ENCODE peak calls at places on chromosomes 11 and 22, in nine cellular contexts. C is activated CD4-positive, alpha-beta T cell treated with anti-CD3 and anti-CD28 coated beads for 24 hours; N is central memory CD4-positive, alpha-beta T cell; U is T1000; Z is Right ventricle myocardium superior; A is AG04450; Q is SK-MEL-5; J is GDM1; I is heart right ventricle. K is an unnamed sample.

GRCh38 chr11:30960387-30960992 is 374.3 kb upstream of the MPPED2 start:
- DNase-seq in C (no peak), N (no peak), U (no peak), Z (no peak), A (no peak), Q (peak), J (no peak), I (no peak), K (peak)

GRCh38 chr11:37394236-37394870 is 796.3 kb upstream of the RAG2 start:
- DNase-seq in C (no peak), N (no peak), U (no peak), Z (no peak), A (no peak), Q (no peak), J (no peak), I (no peak), K (peak)

GRCh38 chr11:61698173-61698965 is 18.2 kb downstream of the DAGLA start:
- DNase-seq in C (no peak), N (no peak), U (no peak), Z (peak), A (no peak), Q (peak), J (peak), I (no peak), K (peak)

GRCh38 chr11:16926868-16927267 is 87.3 kb downstream of the PLEKHA7 start:
- DNase-seq in C (no peak), N (no peak), U (no peak), Z (no peak), A (no peak), Q (no peak), J (no peak), I (no peak), K (no peak)

GRCh38 chr11:112795142-112795815 is 165.9 kb upstream of the NCAM1 start:
- DNase-seq in C (no peak), N (no peak), U (no peak), Z (peak), A (no peak), Q (peak), J (peak), I (no peak), K (peak)

GRCh38 chr11:110124605-110125004 is 31.4 kb downstream of the ZC3H12C start:
- DNase-seq in C (no peak), N (no peak), U (no peak), Z (no peak), A (no peak), Q (no peak), J (no peak), I (no peak), K (no peak)

GRCh38 chr11:116829525-116830183 is at the start of gene APOC3:
- DNase-seq in C (no peak), N (no peak), U (no peak), Z (no peak), A (no peak), Q (no peak), J (no peak), I (no peak), K (no peak)

GRCh38 chr22:23058481-23059336 is 11.6 kb upstream of the GNAZ start:
- DNase-seq in C (no peak), N (no peak), U (no peak), Z (no peak), A (no peak), Q (no peak), J (no peak), I (no peak), K (no peak)

GRCh38 chr22:50678651-50679521 is 6.3 kb downstream of the SHANK3 start:
- DNase-seq in C (no peak), N (no peak), U (no peak), Z (peak), A (no peak), Q (no peak), J (no peak), I (no peak), K (no peak)

GRCh38 chr22:36644333-36644757 is 59.2 kb downstream of the CACNG2 start:
- DNase-seq in C (peak), N (peak), U (peak), Z (no peak), A (peak), Q (peak), J (peak), I (peak), K (peak)

GRCh38 chr11:72696866-72697428 is 22.7 kb upstream of the PDE2A start:
- DNase-seq in C (no peak), N (no peak), U (no peak), Z (peak), A (no peak), Q (no peak), J (no peak), I (no peak), K (no peak)

GRCh38 chr11:131664246-131664645 is 293.8 kb downstream of the NTM start:
- DNase-seq in C (no peak), N (no peak), U (no peak), Z (no peak), A (no peak), Q (no peak), J (no peak), I (no peak), K (no peak)

GRCh38 chr11:11641581-11641980 is 19.8 kb upstream of the GALNT18 start:
- DNase-seq in C (no peak), N (no peak), U (no peak), Z (no peak), A (no peak), Q (peak), J (no peak), I (no peak), K (no peak)

GRCh38 chr22:48954781-48955311 is 872.8 kb downstream of the BRD1 start:
- DNase-seq in C (no peak), N (no peak), U (no peak), Z (no peak), A (no peak), Q (no peak), J (no peak), I (no peak), K (no peak)

GRCh38 chr11:121416909-121417567 is 35.1 kb upstream of the SORL1 start:
- DNase-seq in C (peak), N (peak), U (peak), Z (peak), A (peak), Q (peak), J (peak), I (peak), K (peak)

GRCh38 chr11:123607781-123608180 is 46.6 kb downstream of the SCN3B start:
- DNase-seq in C (no peak), N (no peak), U (no peak), Z (no peak), A (no peak), Q (no peak), J (no peak), I (no peak), K (no peak)

GRCh38 chr22:25567305-25567704 is 2.8 kb downstream of the GRK3 start:
- DNase-seq in C (no peak), N (no peak), U (no peak), Z (no peak), A (no peak), Q (peak), J (no peak), I (no peak), K (peak)

GRCh38 chr11:69636512-69636866 is 4.5 kb upstream of the CCND1 start:
- DNase-seq in C (no peak), N (no peak), U (no peak), Z (peak), A (peak), Q (peak), J (no peak), I (peak), K (no peak)

GRCh38 chr11:128250482-128250881 is 336.9 kb downstream of the ETS1 start:
- DNase-seq in C (no peak), N (no peak), U (no peak), Z (no peak), A (no peak), Q (no peak), J (no peak), I (no peak), K (no peak)

K was measured in Jurkat, Clone E6-1.